ENCODE peak calls at places on chromosomes 4 and X, in four cellular contexts. S is HepG2, E is K562, I is WTC11. L is an unnamed sample.

GRCh38 chrX:34978171-34978570 is 35.6 kb downstream of the FAM47B start:
- DNase-seq in S (no peak), I (no peak), E (no peak), L (no peak)

GRCh38 chrX:10350991-10351390 is 194.2 kb downstream of the CLCN4 start:
- DNase-seq in I (no peak), S (no peak), E (no peak), L (no peak)

GRCh38 chr4:81712714-81713113 is 241.0 kb upstream of the RASGEF1B start:
- DNase-seq in I (no peak), E (no peak), S (no peak), L (no peak)

GRCh38 chrX:149881081-149881711 is at the start of gene MAGEA8:
- DNase-seq in S (no peak), E (peak), I (peak), L (no peak)

GRCh38 chr4:85964298-85964697 is 395.6 kb downstream of the MAPK10 start:
- DNase-seq in I (no peak), S (no peak), E (no peak), L (no peak)

GRCh38 chr4:173214231-173214630 is 45.6 kb downstream of the GALNT7 start:
- DNase-seq in I (no peak), E (no peak), S (no peak), L (no peak)

GRCh38 chr4:88697588-88698329 is at the start of gene NAP1L5:
- DNase-seq in I (peak), S (no peak), E (peak), L (peak)

GRCh38 chr4:76624271-76624681 is 189.2 kb downstream of the SHROOM3 start:
- DNase-seq in E (no peak), S (no peak), I (no peak), L (no peak)

GRCh38 chrX:57286507-57287251 is at the start of gene FAAH2:
- DNase-seq in E (peak), S (peak), I (peak), L (peak)

GRCh38 chr4:12555011-12555410 is 929.1 kb downstream of the RAB28 start:
- DNase-seq in S (no peak), E (no peak), I (no peak), L (no peak)

GRCh38 chrX:39152106-39152649 is 350.9 kb downstream of the MID1IP1 start:
- DNase-seq in S (no peak), I (peak), E (peak), L (no peak)

GRCh38 chr4:123398151-123398802 is 1.7 kb downstream of the SPRY1 start:
- DNase-seq in S (no peak), I (peak), E (peak), L (no peak)

GRCh38 chr4:125360727-125361126 is 46.0 kb downstream of the FAT4 start:
- DNase-seq in I (no peak), S (no peak), E (no peak), L (no peak)

GRCh38 chrX:17656035-17656418 is 81.3 kb upstream of the SCML1 start:
- DNase-seq in I (peak), S (no peak), E (no peak), L (no peak)

GRCh38 chrX:39823848-39824247 is 273.9 kb downstream of the BCOR start:
- DNase-seq in S (no peak), I (no peak), E (no peak), L (no peak)

GRCh38 chrX:64570204-64570603 is 175.0 kb upstream of the MTMR8 start:
- DNase-seq in E (no peak), I (peak), S (no peak), L (no peak)

GRCh38 chrX:15849555-15849954 is 5.1 kb downstream of the AP1S2 start:
- DNase-seq in S (no peak), I (no peak), E (peak), L (no peak)

GRCh38 chrX:134144231-134144630 is 92.8 kb upstream of the CCDC160 start:
- DNase-seq in S (peak), I (no peak), E (no peak), L (no peak)

GRCh38 chr4:48074657-48075056 is 58.1 kb downstream of the NIPAL1 start:
- DNase-seq in I (no peak), S (no peak), E (no peak), L (no peak)

GRCh38 chr4:168598191-168598590 is 101.3 kb downstream of the PALLD start:
- DNase-seq in I (no peak), E (no peak), S (no peak), L (no peak)

GRCh38 chr4:23041501-23041900 is 348.8 kb downstream of the GBA3 start:
- DNase-seq in E (no peak), S (no peak), I (no peak), L (no peak)

GRCh38 chr4:43718369-43718768 is 730.2 kb downstream of the KCTD8 start:
- DNase-seq in S (no peak), E (no peak), I (no peak), L (no peak)

GRCh38 chr4:8238061-8238511 is 31.5 kb upstream of the HTRA3 start:
- DNase-seq in S (no peak), I (peak), E (no peak), L (no peak)

GRCh38 chr4:1246111-1246881 is 2.6 kb downstream of the CTBP1 start:
- DNase-seq in S (no peak), E (peak), I (peak), L (no peak)

GRCh38 chr4:161583549-161583948 is 580.3 kb downstream of the FSTL5 start:
- DNase-seq in I (no peak), S (no peak), E (no peak), L (no peak)

GRCh38 chr4:40301592-40301991 is 33.5 kb upstream of the CHRNA9 start:
- DNase-seq in E (no peak), I (no peak), S (no peak), L (peak)

GRCh38 chr4:8401665-8402064 is 38.9 kb downstream of the ACOX3 start:
- DNase-seq in S (no peak), I (no peak), E (no peak), L (no peak)

GRCh38 chr4:16893141-16893571 is 5.3 kb downstream of the LDB2 start:
- DNase-seq in I (no peak), S (no peak), E (no peak), L (no peak)
- TF ChIP-seq CREM in I (no peak), S (no peak), E (no peak), L (no peak)

GRCh38 chr4:140112576-140112975 is 41.4 kb downstream of the MAML3 start:
- DNase-seq in S (no peak), I (no peak), E (no peak), L (no peak)
- TF ChIP-seq CREM in S (no peak), I (no peak), E (no peak), L (no peak)

DNA sequence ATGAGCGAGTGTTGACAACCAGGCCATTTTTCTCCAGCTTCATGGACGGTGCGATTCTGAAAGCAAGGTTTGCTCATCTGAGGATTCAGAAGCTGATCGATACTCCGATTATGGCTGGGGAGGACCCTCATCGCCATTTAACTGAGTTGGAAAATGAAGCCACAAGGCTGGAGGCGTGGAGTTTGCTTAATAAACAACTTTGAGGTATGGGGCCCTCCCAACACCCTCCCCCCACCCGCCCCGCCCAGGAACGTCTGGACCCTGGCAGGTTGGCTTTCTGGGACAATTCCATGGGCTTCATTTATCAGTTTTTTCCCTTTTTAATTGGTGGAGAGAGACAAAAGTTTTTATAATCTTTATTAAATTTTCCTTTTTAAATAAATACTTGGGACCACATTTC is 52.5 kb downstream of the C4orf51 start:
- DNase-seq in E (no peak), I (no peak), S (no peak), L (no peak)
- TF ChIP-seq CREM in E (no peak), I (no peak), S (no peak), L (no peak)

GRCh38 chrX:629230-630006 is 1.2 kb upstream of the SHOX start:
- DNase-seq in E (no peak), S (no peak), I (no peak), L (no peak)
- TF ChIP-seq CREM in E (no peak), S (no peak), I (no peak), L (no peak)

DNA sequence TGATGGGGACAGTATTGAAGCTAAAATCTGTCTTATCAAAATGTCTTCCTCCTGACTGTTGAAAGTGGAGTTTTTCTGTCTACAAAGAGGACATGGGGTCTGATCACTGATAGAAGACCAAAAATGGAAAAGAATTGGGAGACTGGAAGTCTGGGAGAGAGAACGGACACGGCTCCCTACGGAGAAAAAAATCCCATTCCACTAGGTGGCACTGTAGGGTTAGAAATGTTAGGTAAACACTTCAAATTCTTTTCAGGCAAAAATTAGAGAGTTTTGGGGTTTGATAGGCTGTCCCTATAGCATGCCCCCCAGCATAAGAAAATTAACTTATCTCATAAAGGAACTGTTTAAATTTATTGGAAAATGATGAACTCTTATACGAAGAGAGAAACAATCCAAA is 200.5 kb downstream of the FAM133A start:
- DNase-seq in E (peak), I (peak), S (peak), L (no peak)
- TF ChIP-seq CREM in E (no peak), I (no peak), S (no peak), L (no peak)

GRCh38 chr4:153873741-153874140 is 84.9 kb upstream of the SFRP2 start:
- DNase-seq in I (no peak), E (no peak), S (no peak), L (no peak)
- TF ChIP-seq CREM in I (no peak), E (no peak), S (no peak), L (no peak)

DNA sequence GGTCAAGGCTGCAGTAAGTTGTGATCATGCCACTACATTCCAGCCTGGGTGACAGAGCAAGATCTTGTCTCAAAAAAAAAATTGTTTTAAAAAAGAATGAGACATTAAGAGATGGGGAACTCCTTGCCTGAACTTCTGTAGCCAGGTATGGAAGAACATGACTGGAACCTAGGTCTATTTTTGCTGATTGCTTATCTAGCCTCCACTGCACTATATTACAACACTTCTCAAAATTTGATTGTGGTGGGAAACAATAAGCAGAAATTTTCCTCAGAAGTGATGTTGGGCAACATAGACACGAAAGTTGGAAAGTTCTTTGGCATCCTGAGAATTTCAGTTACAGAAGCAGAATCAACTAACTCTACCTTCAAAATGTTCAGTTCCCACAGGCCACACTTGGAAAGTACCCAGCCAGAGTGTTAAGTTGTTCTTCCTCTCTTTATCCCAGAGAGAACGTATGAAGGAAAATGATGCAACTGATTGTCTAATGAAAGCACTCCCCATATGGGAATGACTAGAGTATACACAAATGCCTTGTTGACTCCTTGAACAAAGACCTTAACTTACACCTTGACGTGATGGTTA is 50.0 kb downstream of the LUZP4 start:
- DNase-seq in E (no peak), S (no peak), I (no peak), L (no peak)
- TF ChIP-seq CREM in E (no peak), S (no peak), I (no peak), L (no peak)

GRCh38 chr4:36189511-36190226 is 54.6 kb downstream of the ARAP2 start:
- DNase-seq in I (no peak), E (no peak), S (no peak), L (peak)

GRCh38 chr4:36192922-36193321 is 51.4 kb downstream of the ARAP2 start:
- DNase-seq in E (no peak), S (no peak), I (no peak), L (no peak)

GRCh38 chr4:36183665-36184393 is 60.5 kb downstream of the ARAP2 start:
- DNase-seq in I (no peak), E (no peak), S (no peak), L (no peak)

GRCh38 chr4:36183232-36183631 is 61.1 kb downstream of the ARAP2 start:
- DNase-seq in I (no peak), S (no peak), E (no peak), L (no peak)

GRCh38 chr4:36187723-36188333 is 56.5 kb downstream of the ARAP2 start:
- DNase-seq in E (no peak), S (peak), I (peak), L (no peak)
- TF ChIP-seq CREM in E (no peak), S (no peak), I (no peak), L (no peak)

L was measured in GM12878.